ENCODE peak calls at places on chromosomes 5 and 9, in ten cellular contexts. F is GM23338, I is RWPE2, G is Panc1, H is tibial nerve, C is sigmoid colon, O is heart left ventricle, E is neural progenitor cell, K is dorsolateral prefrontal cortex, Z is adrenal gland. Q is an unnamed sample.

GRCh38 chr9:4306066-4306787 is 6.4 kb upstream of the GLIS3 start:
- DNase-seq in C (no peak), F (no peak), G (no peak), I (no peak), K (no peak), H (no peak), O (no peak), E (no peak), Z (peak), Q (no peak)

GRCh38 chr5:44002381-44002901 is 386.8 kb downstream of the FGF10 start:
- DNase-seq in G (peak), K (no peak), F (no peak), O (no peak), H (no peak), I (no peak), E (no peak), C (no peak), Z (peak), Q (no peak)

GRCh38 chr5:149254506-149254905 is 17.2 kb upstream of the AFAP1L1 start:
- DNase-seq in I (no peak), H (no peak), K (no peak), E (peak), O (no peak), G (no peak), Z (no peak), C (no peak), F (peak), Q (no peak)

GRCh38 chr5:7017004-7017770 is 304.0 kb downstream of the TENT4A start:
- DNase-seq in I (no peak), Z (no peak), O (no peak), C (no peak), K (no peak), H (no peak), E (no peak), F (no peak), G (no peak), Q (no peak)

GRCh38 chr5:657570-657969 is 35.6 kb downstream of the TPPP start:
- DNase-seq in K (no peak), O (peak), C (peak), G (peak), Z (peak), E (no peak), F (no peak), H (no peak), I (no peak), Q (no peak)

GRCh38 chr9:129888809-129889460 is 53.7 kb downstream of the USP20 start:
- DNase-seq in O (no peak), K (no peak), F (no peak), H (no peak), C (no peak), I (no peak), Z (no peak), G (no peak), E (no peak), Q (no peak)

GRCh38 chr5:6544561-6544935 is 88.3 kb downstream of the NSUN2 start:
- DNase-seq in K (no peak), E (no peak), Z (no peak), F (no peak), O (no peak), C (no peak), H (no peak), G (no peak), I (no peak), Q (no peak)

GRCh38 chr5:93589812-93590215 is 6.8 kb downstream of the NR2F1 start:
- DNase-seq in O (no peak), E (peak), G (no peak), F (no peak), C (no peak), I (no peak), K (no peak), H (no peak), Z (no peak), Q (no peak)

GRCh38 chr5:137051165-137051564 is 448.0 kb downstream of the SPOCK1 start:
- DNase-seq in G (no peak), F (peak), H (no peak), K (no peak), E (no peak), O (no peak), I (no peak), Z (no peak), C (no peak), Q (no peak)
- TF ChIP-seq CTCF in G (peak), F (peak), H (no peak), K (no peak), E (peak), O (peak), I (peak), Z (no peak), C (no peak), Q (no peak)

DNA sequence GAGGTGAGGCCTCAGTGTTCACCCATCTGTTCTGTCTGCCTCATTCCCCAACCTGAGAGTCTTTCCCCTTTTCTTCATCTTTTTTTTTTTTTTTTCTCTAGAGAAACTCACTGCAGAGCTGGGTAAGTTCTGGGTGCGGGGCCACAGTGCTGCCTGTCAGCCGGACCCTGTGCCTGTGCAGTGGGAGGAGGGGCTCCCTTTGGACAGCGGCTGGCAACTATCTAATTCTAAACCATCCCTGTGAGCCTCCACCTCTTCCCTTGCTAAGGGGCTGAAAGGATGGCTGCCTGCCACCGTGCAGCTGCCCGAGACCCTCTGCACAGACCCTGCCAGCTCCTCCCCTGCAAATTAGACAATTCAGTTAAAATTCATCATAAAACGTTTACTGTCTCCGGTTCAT is 14.1 kb downstream of the BTNL9 start:
- DNase-seq in G (no peak), H (no peak), F (no peak), E (peak), C (no peak), O (no peak), K (no peak), I (no peak), Z (no peak), Q (no peak)
- H3K4me3 ChIP-seq in G (peak), H (peak), F (peak), E (peak), C (no peak), O (peak), K (peak), I (no peak), Z (no peak), Q (peak)

GRCh38 chr9:133992780-133993634 is 883 bp upstream of the VAV2 start:
- DNase-seq in F (peak), I (peak), H (peak), K (peak), E (peak), O (peak), Z (peak), C (peak), G (no peak), Q (peak)
- H3K27ac ChIP-seq in F (peak), I (peak), H (peak), K (peak), E (no peak), O (peak), Z (peak), C (peak), G (peak), Q (peak)

GRCh38 chr9:34332370-34332964 is 3.1 kb downstream of the NUDT2 start:
- DNase-seq in H (no peak), K (no peak), Z (peak), E (peak), I (no peak), F (peak), C (no peak), O (no peak), G (peak), Q (no peak)
- TF ChIP-seq CTCF in H (peak), K (peak), Z (peak), E (peak), I (peak), F (peak), C (peak), O (peak), G (peak), Q (peak)

DNA sequence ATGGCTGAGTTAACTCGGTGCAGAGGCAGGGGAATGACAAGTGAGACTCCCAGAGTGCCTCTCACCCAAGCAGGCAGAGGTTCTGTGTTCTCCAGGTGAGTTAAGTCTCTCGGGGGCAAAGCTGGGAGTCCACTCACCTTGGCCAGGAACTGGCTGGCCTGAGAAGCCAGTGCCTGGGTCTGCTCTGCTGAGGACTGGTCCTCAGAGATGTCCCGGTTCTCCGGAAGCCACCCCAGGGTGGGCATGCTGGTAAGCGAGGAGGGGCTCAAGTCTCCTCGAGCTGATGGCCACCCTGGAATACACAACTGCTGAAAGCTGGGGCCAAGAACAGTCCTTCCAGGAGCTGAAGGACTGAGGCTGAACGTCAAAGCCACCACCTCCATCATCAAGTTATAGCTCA is 20.4 kb downstream of the AKNA start:
- DNase-seq in K (no peak), G (no peak), E (no peak), O (no peak), I (no peak), H (no peak), F (no peak), Z (no peak), C (no peak), Q (no peak)
- H3K4me3 ChIP-seq in K (no peak), G (no peak), E (no peak), O (no peak), I (no peak), H (no peak), F (no peak), Z (no peak), C (no peak), Q (no peak)

Q was measured in tibial artery.